ENCODE peak calls at places on chromosomes 16 and 17, in four cellular contexts. S is mammary epithelial cell, U is choroid plexus epithelial cell, P is kidney. A is an unnamed sample.
A peak's percentile ranks its signal among the peaks of the same experiment; 100 is the strongest.

GRCh38 chr17:51643702-51644490 is 383.6 kb downstream of the UTP18 start:
- DNase-seq in P (no peak), S (peak; percentile 65), U (no peak), A (peak; percentile 76)

GRCh38 chr17:79778504-79779087 is 648 bp downstream of the CBX2 start:
- DNase-seq in S (no peak), P (peak; percentile 83), U (no peak), A (no peak)

GRCh38 chr16:71630808-71631207 is 4.8 kb downstream of the MARVELD3 start:
- DNase-seq in S (peak; percentile 67), U (no peak), P (no peak), A (peak; percentile 82)

GRCh38 chr17:40451420-40451819 is 8.2 kb downstream of the IGFBP4 start:
- DNase-seq in P (no peak), U (peak; percentile 75), S (no peak), A (no peak)

GRCh38 chr17:40551091-40551873 is 14.0 kb downstream of the CCR7 start:
- DNase-seq in S (no peak), P (peak; percentile 91), U (peak; percentile 100), A (peak; percentile 84)

GRCh38 chr16:55204923-55205322 is 119.1 kb upstream of the IRX6 start:
- DNase-seq in U (no peak), S (no peak), P (no peak), A (no peak)

GRCh38 chr17:27355419-27355818 is 61.5 kb downstream of the WSB1 start:
- DNase-seq in S (no peak), U (no peak), P (no peak), A (no peak)

GRCh38 chr16:20411055-20411454 is 1.7 kb downstream of the ACSM5 start:
- DNase-seq in S (no peak), U (no peak), P (no peak), A (no peak)

GRCh38 chr17:44108440-44109311 is 14.8 kb downstream of the HDAC5 start:
- DNase-seq in S (no peak), U (peak; percentile 98), P (peak; percentile 95), A (no peak)

GRCh38 chr17:46061435-46061834 is 62.4 kb downstream of the STH start:
- DNase-seq in P (no peak), S (peak; percentile 17), U (peak; percentile 52), A (peak; percentile 20)

GRCh38 chr17:59706900-59707181 is 389 bp downstream of the PTRH2 start:
- DNase-seq in U (no peak), P (no peak), S (no peak), A (no peak)

GRCh38 chr16:69223882-69224281 is 36.9 kb downstream of the SNTB2 start:
- DNase-seq in P (no peak), U (no peak), S (peak; percentile 27), A (peak; percentile 22)

GRCh38 chr17:33871720-33872535 is 383.2 kb upstream of the CCL2 start:
- DNase-seq in U (no peak), S (peak; percentile 40), P (no peak), A (peak; percentile 82)

GRCh38 chr16:84893849-84894599 is 74.2 kb downstream of the CRISPLD2 start:
- DNase-seq in S (no peak), U (peak; percentile 88), P (no peak), A (no peak)

GRCh38 chr17:21239680-21240374 is 13.4 kb downstream of the NATD1 start:
- DNase-seq in P (no peak), U (peak; percentile 57), S (no peak), A (peak; percentile 24)

GRCh38 chr17:40019140-40019991 is 4.1 kb downstream of the CSF3 start:
- DNase-seq in U (peak; percentile 87), S (peak; percentile 63), P (no peak), A (peak; percentile 42)

GRCh38 chr16:87012954-87013938 is 303.9 kb downstream of the C16orf95 start:
- DNase-seq in U (no peak), P (no peak), S (no peak), A (no peak)

GRCh38 chr16:50972899-50973298 is 178.2 kb downstream of the SALL1 start:
- DNase-seq in S (no peak), U (no peak), P (no peak), A (no peak)

GRCh38 chr16:10941127-10941933 is 938 bp downstream of the DEXI start:
- DNase-seq in U (no peak), P (no peak), S (peak; percentile 36), A (no peak)

GRCh38 chr16:82197540-82198240 is 27.7 kb upstream of the MPHOSPH6 start:
- DNase-seq in P (no peak), S (peak; percentile 74), U (peak; percentile 15), A (peak; percentile 96)

GRCh38 chr16:67406111-67406593 is 10.1 kb downstream of the ZDHHC1 start:
- DNase-seq in P (peak; percentile 52), U (peak; percentile 38), S (no peak), A (no peak)

DNA sequence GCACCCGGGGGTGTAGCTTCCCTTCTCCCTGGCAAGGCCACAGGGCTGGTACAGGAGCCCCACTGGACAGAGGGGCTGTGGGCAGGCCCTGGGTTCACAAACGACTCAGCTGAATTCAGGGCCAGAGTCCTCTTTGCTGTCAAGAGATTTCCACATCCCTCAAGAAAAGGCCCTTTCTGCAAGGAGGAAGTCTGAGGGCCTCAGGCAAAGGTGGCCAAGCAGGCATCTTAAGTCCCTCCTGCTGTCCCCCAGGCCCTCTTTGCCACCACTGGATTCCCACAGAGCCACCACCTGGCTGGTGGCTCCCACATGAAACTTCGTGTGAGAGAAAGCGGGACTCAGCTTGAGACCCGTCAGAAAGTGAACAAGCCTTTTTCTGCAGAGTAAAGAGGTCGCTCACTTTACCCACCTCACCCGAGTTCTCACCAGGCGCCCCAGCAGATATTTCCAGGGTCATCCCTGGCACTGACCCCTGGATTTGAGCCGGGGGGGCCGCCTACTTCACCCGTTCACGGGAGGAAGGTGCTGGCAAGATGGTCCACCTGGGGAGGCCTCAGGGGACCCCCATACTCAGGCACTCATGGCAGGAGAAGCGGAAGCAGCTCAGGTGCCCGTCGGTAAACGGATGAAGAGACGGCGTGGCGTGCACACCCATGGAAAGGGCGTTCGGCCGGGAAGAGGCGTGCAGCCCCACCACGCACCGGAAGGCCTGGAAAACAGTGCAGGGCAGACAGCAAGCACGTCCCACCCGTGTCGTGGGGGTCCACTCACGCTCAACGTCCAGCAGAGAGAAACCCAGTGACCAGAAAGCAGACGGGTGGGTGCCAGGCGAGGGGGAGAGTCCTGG is 3.6 kb downstream of the RNF166 start:
- DNase-seq in P (no peak), U (no peak), S (no peak), A (no peak)
- H3K4me3 ChIP-seq in P (no peak overlapping the region), U (no peak overlapping the region), S (no peak overlapping the region), A (no peak overlapping the region)

GRCh38 chr16:733382-734207 is 6.7 kb downstream of the HAGHL start:
- DNase-seq in U (no peak), S (no peak), P (peak; percentile 73), A (no peak)

GRCh38 chr16:736936-737481 is 3.8 kb downstream of the CIAO3 start:
- DNase-seq in S (no peak), U (no peak), P (no peak), A (no peak)

GRCh38 chr16:735982-736453 is 4.8 kb downstream of the CIAO3 start:
- DNase-seq in S (no peak), P (no peak), U (no peak), A (no peak)

GRCh38 chr16:734208-734980 is 6.4 kb downstream of the CIAO3 start:
- DNase-seq in S (no peak), U (no peak), P (no peak), A (no peak)

DNA sequence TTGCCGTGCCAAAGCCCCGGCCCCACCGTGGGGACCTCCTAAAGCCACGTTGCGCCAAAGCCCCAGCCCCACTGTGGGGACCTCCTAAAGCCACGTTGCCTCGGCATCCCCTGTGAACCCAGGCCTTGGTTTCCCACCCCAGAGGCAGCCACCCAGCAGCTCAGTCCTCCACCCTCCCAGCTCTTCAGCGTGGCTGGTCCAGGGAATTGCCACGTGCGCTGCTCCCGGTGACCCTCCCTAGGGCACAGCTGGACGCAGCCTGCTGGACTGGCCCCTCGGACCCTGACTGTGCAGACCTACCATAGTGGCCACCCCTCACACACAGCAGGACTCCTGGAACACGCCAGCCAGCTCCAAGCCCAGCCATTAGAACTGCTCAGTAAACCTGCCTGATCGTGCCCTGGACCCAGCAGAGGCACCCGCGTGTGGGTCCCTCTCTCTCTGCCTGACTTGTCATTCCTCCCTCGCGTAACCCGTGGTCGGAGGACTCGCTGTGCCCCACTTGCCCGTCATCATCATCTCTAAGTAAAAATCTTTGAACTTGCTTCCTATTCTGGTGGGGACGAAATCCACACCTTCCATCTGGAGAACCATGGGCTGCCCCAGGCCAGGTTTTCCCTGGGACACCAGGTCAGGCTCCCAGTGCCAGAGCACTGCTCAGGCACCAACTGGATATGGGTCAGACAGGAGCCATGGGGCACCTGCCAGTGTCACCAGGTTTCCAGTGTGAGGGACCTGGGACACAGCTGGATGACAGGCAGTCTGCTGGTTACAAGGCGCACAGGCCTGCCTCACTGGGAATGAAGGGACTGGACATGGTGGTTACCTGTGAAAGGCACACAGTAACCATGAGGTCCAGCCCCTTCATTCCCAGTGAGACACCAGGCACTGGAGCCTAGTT is 5.6 kb downstream of the CIAO3 start:
- DNase-seq in U (no peak), P (no peak), S (no peak), A (no peak)
- H3K4me3 ChIP-seq in U (no peak overlapping the region), P (no peak overlapping the region), S (no peak overlapping the region), A (no peak overlapping the region)

GRCh38 chr16:1876468-1876867 is 4.5 kb upstream of the MEIOB start:
- DNase-seq in P (peak; percentile 21), U (no peak), S (no peak), A (no peak)

GRCh38 chr16:1870365-1871082 is 1.4 kb downstream of the MEIOB start:
- DNase-seq in U (peak; percentile 71), S (peak; percentile 71), P (no peak), A (peak; percentile 95)

GRCh38 chr16:1874854-1875253 is 2.9 kb upstream of the MEIOB start:
- DNase-seq in P (no peak), U (no peak), S (no peak), A (no peak)

GRCh38 chr16:1877089-1877488 is 5.1 kb upstream of the MEIOB start:
- DNase-seq in U (no peak), S (no peak), P (peak; percentile 24), A (no peak)

GRCh38 chr16:1871974-1872635 is at the start of gene MEIOB:
- DNase-seq in U (peak; percentile 19), S (no peak), P (peak; percentile 75), A (no peak)
- H3K4me3 ChIP-seq in U (peak within 1 kb of the TSS; percentile 14), S (peak within 1 kb of the TSS; percentile 16), P (no peak within 1 kb of the TSS), A (no peak within 1 kb of the TSS)

GRCh38 chr17:82507631-82508175 is 11.8 kb upstream of the FOXK2 start:
- DNase-seq in P (no peak), U (no peak), S (no peak), A (no peak)

GRCh38 chr17:82503728-82504308 is 15.7 kb upstream of the FOXK2 start:
- DNase-seq in U (no peak), P (no peak), S (no peak), A (no peak)

GRCh38 chr17:82502207-82502606 is 17.3 kb upstream of the FOXK2 start:
- DNase-seq in P (no peak), U (no peak), S (peak; percentile 77), A (peak; percentile 87)

GRCh38 chr17:82505296-82505695 is 14.2 kb upstream of the FOXK2 start:
- DNase-seq in S (no peak), P (no peak), U (no peak), A (no peak)

GRCh38 chr17:82503094-82503727 is 16.3 kb upstream of the FOXK2 start:
- DNase-seq in P (no peak), S (no peak), U (no peak), A (no peak)
- H3K4me3 ChIP-seq in P (no peak overlapping the region), S (no peak overlapping the region), U (no peak overlapping the region), A (no peak overlapping the region)

A was measured in bronchial epithelial cell.